ENCODE peak calls at places on chromosome 1, in four cellular contexts. Q, T, D and G are unnamed samples.

GRCh38 chr1:225454733-225455132 is 26.9 kb upstream of the LBR start:
- DNase-seq in Q (peak), T (peak), D (peak), G (peak)

GRCh38 chr1:6086762-6087401 is 41.2 kb downstream of the KCNAB2 start:
- DNase-seq in Q (no peak), T (no peak), D (no peak), G (no peak)

GRCh38 chr1:206898089-206898908 is 1.1 kb downstream of the IL24 start:
- DNase-seq in Q (no peak), T (no peak), D (peak), G (peak)

GRCh38 chr1:72485786-72486185 is 203.4 kb upstream of the NEGR1 start:
- DNase-seq in Q (no peak), T (no peak), D (no peak), G (no peak)

GRCh38 chr1:93516164-93516563 is 68.2 kb downstream of the FNBP1L start:
- DNase-seq in Q (no peak), T (no peak), D (peak), G (no peak)

GRCh38 chr1:27759236-27759635 is 13.8 kb upstream of the STX12 start:
- DNase-seq in Q (no peak), T (no peak), D (no peak), G (no peak)

GRCh38 chr1:11465307-11465706 is 13.6 kb upstream of the DISP3 start:
- DNase-seq in Q (no peak), T (no peak), D (no peak), G (no peak)

GRCh38 chr1:212397171-212397570 is 17.5 kb downstream of the PACC1 start:
- DNase-seq in Q (no peak), T (no peak), D (no peak), G (no peak)